ENCODE peak calls at places on chromosomes 4 and X, in four cellular contexts. One of them, this sample, is unnamed.

GRCh38 chr4:121370729-121371325 is 10.0 kb downstream of the QRFPR start:
- DNase-seq in epithelial cell of prostate: no peak
- DNase-seq in lower leg skin: peak; percentile 29
- DNase-seq in right lobe of liver: no peak
- DNase-seq in this sample: peak; percentile 48

GRCh38 chr4:117479673-117480072 is 394.3 kb upstream of the TRAM1L1 start:
- DNase-seq in epithelial cell of prostate: peak; percentile 18
- DNase-seq in lower leg skin: no peak
- DNase-seq in right lobe of liver: no peak
- DNase-seq in this sample: no peak

GRCh38 chrX:41475166-41475565 is 28.0 kb downstream of the NYX start:
- DNase-seq in epithelial cell of prostate: no peak
- DNase-seq in lower leg skin: no peak
- DNase-seq in right lobe of liver: no peak
- DNase-seq in this sample: no peak

GRCh38 chr4:173181769-173182374 is 13.3 kb downstream of the GALNT7 start:
- DNase-seq in epithelial cell of prostate: peak; percentile 50
- DNase-seq in lower leg skin: no peak
- DNase-seq in right lobe of liver: no peak
- DNase-seq in this sample: no peak

GRCh38 chrX:1392376-1393130 is 640 bp upstream of the SLC25A6 start:
- DNase-seq in epithelial cell of prostate: no peak
- DNase-seq in lower leg skin: peak; percentile 60
- DNase-seq in right lobe of liver: peak; percentile 83
- DNase-seq in this sample: peak; percentile 66

GRCh38 chr4:125010776-125011503 is 298.4 kb upstream of the ANKRD50 start:
- DNase-seq in epithelial cell of prostate: peak; percentile 52
- DNase-seq in lower leg skin: no peak
- DNase-seq in right lobe of liver: no peak
- DNase-seq in this sample: no peak

GRCh38 chr4:126405369-126405982 is 1090.7 kb downstream of the FAT4 start:
- DNase-seq in epithelial cell of prostate: no peak
- DNase-seq in lower leg skin: no peak
- DNase-seq in right lobe of liver: no peak
- DNase-seq in this sample: no peak

GRCh38 chr4:7812191-7812860 is 127.3 kb downstream of the AFAP1 start:
- DNase-seq in epithelial cell of prostate: no peak
- DNase-seq in lower leg skin: no peak
- DNase-seq in right lobe of liver: no peak
- DNase-seq in this sample: no peak

GRCh38 chrX:154511761-154512160 is 4.3 kb downstream of the FAM3A start:
- DNase-seq in epithelial cell of prostate: no peak
- DNase-seq in lower leg skin: no peak
- DNase-seq in right lobe of liver: no peak
- DNase-seq in this sample: no peak

GRCh38 chrX:53440631-53441517 is 6.7 kb upstream of the HSD17B10 start:
- DNase-seq in epithelial cell of prostate: no peak
- DNase-seq in lower leg skin: peak; percentile 73
- DNase-seq in right lobe of liver: peak; percentile 76
- DNase-seq in this sample: peak; percentile 3

GRCh38 chrX:103635436-103635835 is 6.7 kb downstream of the TCEAL1 start:
- DNase-seq in epithelial cell of prostate: no peak
- DNase-seq in lower leg skin: no peak
- DNase-seq in right lobe of liver: no peak
- DNase-seq in this sample: no peak

GRCh38 chrX:78979789-78980464 is 34.7 kb downstream of the P2RY10 start:
- DNase-seq in epithelial cell of prostate: no peak
- DNase-seq in lower leg skin: no peak
- DNase-seq in right lobe of liver: no peak
- DNase-seq in this sample: no peak

GRCh38 chr4:164779080-164779479 is 25.1 kb downstream of the SMIM31 start:
- DNase-seq in epithelial cell of prostate: no peak
- DNase-seq in lower leg skin: no peak
- DNase-seq in right lobe of liver: no peak
- DNase-seq in this sample: no peak

GRCh38 chrX:22109442-22109841 is 77.3 kb downstream of the PHEX start:
- DNase-seq in epithelial cell of prostate: no peak
- DNase-seq in lower leg skin: no peak
- DNase-seq in right lobe of liver: no peak
- DNase-seq in this sample: no peak

GRCh38 chr4:19776021-19776459 is 475.7 kb upstream of the SLIT2 start:
- DNase-seq in epithelial cell of prostate: peak; percentile 80
- DNase-seq in lower leg skin: no peak
- DNase-seq in right lobe of liver: no peak
- DNase-seq in this sample: no peak

GRCh38 chr4:114495471-114495928 is 103.1 kb upstream of the UGT8 start:
- DNase-seq in epithelial cell of prostate: no peak
- DNase-seq in lower leg skin: no peak
- DNase-seq in right lobe of liver: no peak
- DNase-seq in this sample: no peak

GRCh38 chr4:144575181-144575580 is 70.8 kb upstream of the HHIP start:
- DNase-seq in epithelial cell of prostate: no peak
- DNase-seq in lower leg skin: peak; percentile 18
- DNase-seq in right lobe of liver: no peak
- DNase-seq in this sample: peak; percentile 10

GRCh38 chr4:47002593-47002992 is 9.2 kb upstream of the GABRA4 start:
- DNase-seq in epithelial cell of prostate: no peak
- DNase-seq in lower leg skin: no peak
- DNase-seq in right lobe of liver: no peak
- DNase-seq in this sample: no peak

GRCh38 chr4:118270492-118270891 is 82.3 kb downstream of the PRSS12 start:
- DNase-seq in epithelial cell of prostate: no peak
- DNase-seq in lower leg skin: no peak
- DNase-seq in right lobe of liver: no peak
- DNase-seq in this sample: no peak

GRCh38 chr4:8176547-8177399 is 18.2 kb upstream of the ABLIM2 start:
- DNase-seq in epithelial cell of prostate: no peak
- DNase-seq in lower leg skin: no peak
- DNase-seq in right lobe of liver: peak; percentile 14
- DNase-seq in this sample: peak; percentile 67

GRCh38 chr4:157978680-157979361 is 194.0 kb downstream of the GASK1B start:
- DNase-seq in epithelial cell of prostate: no peak
- DNase-seq in lower leg skin: peak; percentile 27
- DNase-seq in right lobe of liver: peak; percentile 34
- DNase-seq in this sample: peak; percentile 50

GRCh38 chrX:12496343-12496742 is 294.9 kb upstream of the PRPS2 start:
- DNase-seq in epithelial cell of prostate: no peak
- DNase-seq in lower leg skin: no peak
- DNase-seq in right lobe of liver: no peak
- DNase-seq in this sample: no peak

GRCh38 chr4:186592961-186593586 is 37.7 kb upstream of the MTNR1A start:
- DNase-seq in epithelial cell of prostate: no peak
- DNase-seq in lower leg skin: no peak
- DNase-seq in right lobe of liver: no peak
- DNase-seq in this sample: no peak

GRCh38 chrX:103607385-103608304 is at the start of gene TCEAL3:
- DNase-seq in epithelial cell of prostate: no peak
- DNase-seq in lower leg skin: peak; percentile 18
- DNase-seq in right lobe of liver: peak; percentile 50
- DNase-seq in this sample: peak; percentile 38

GRCh38 chr4:71456841-71457240 is 118.0 kb downstream of the SLC4A4 start:
- DNase-seq in epithelial cell of prostate: peak; percentile 82
- DNase-seq in lower leg skin: no peak
- DNase-seq in right lobe of liver: no peak
- DNase-seq in this sample: no peak

GRCh38 chrX:24694825-24695224 is 1.1 kb downstream of the POLA1 start:
- DNase-seq in epithelial cell of prostate: no peak
- DNase-seq in lower leg skin: no peak
- DNase-seq in right lobe of liver: no peak
- DNase-seq in this sample: no peak

GRCh38 chr4:55173580-55173979 is 48.2 kb upstream of the KDR start:
- DNase-seq in epithelial cell of prostate: peak; percentile 71
- DNase-seq in lower leg skin: no peak
- DNase-seq in right lobe of liver: no peak
- DNase-seq in this sample: no peak

GRCh38 chr4:66649236-66649635 is 896.1 kb downstream of the CENPC start:
- DNase-seq in epithelial cell of prostate: no peak
- DNase-seq in lower leg skin: no peak
- DNase-seq in right lobe of liver: no peak
- DNase-seq in this sample: no peak

GRCh38 chr4:142264961-142265360 is 581.1 kb downstream of the INPP4B start:
- DNase-seq in epithelial cell of prostate: no peak
- DNase-seq in lower leg skin: no peak
- DNase-seq in right lobe of liver: no peak
- DNase-seq in this sample: no peak

GRCh38 chr4:175066923-175067627 is 148.9 kb downstream of the ADAM29 start:
- DNase-seq in epithelial cell of prostate: no peak
- DNase-seq in lower leg skin: no peak
- DNase-seq in right lobe of liver: no peak
- DNase-seq in this sample: no peak

GRCh38 chr4:8205241-8205707 is 6.2 kb downstream of the SH3TC1 start:
- DNase-seq in epithelial cell of prostate: no peak
- DNase-seq in lower leg skin: no peak
- DNase-seq in right lobe of liver: peak; percentile 33
- DNase-seq in this sample: no peak

This sample was measured in endothelial cell.